ENCODE peak calls at places on chromosome 1, in eight cellular contexts. U, X, S, R, M, Y, W and H are unnamed samples.

GRCh38 chr1:13224480-13225060 is 1.4 kb downstream of the PRAMEF18 start:
- DNase-seq in U (no peak), X (no peak), S (no peak), R (no peak), M (no peak), Y (no peak), W (no peak), H (no peak)

GRCh38 chr1:207844374-207844773 is 66.6 kb downstream of the CD34 start:
- DNase-seq in U (no peak), X (no peak), S (no peak), R (no peak), M (no peak), Y (no peak), W (peak; percentile 78), H (no peak)

GRCh38 chr1:81731989-81732388 is 68.7 kb upstream of the ADGRL2 start:
- DNase-seq in U (peak; percentile 86), X (peak; percentile 70), S (no peak), R (no peak), M (no peak), Y (no peak), W (no peak), H (no peak)

GRCh38 chr1:92356956-92357355 is 58.1 kb downstream of the RPAP2 start:
- DNase-seq in U (peak; percentile 42), X (no peak), S (no peak), R (no peak), M (no peak), Y (no peak), W (peak; percentile 82), H (peak; percentile 23)

GRCh38 chr1:61539720-61540462 is 185.1 kb downstream of the TM2D1 start:
- DNase-seq in U (peak; percentile 95), X (no peak), S (no peak), R (no peak), M (no peak), Y (no peak), W (peak; percentile 25), H (peak; percentile 81)

GRCh38 chr1:207703712-207704111 is 48.1 kb upstream of the CD46 start:
- DNase-seq in U (no peak), X (no peak), S (no peak), R (no peak), M (no peak), Y (no peak), W (no peak), H (no peak)

GRCh38 chr1:23593042-23593521 is 33.8 kb upstream of the ID3 start:
- DNase-seq in U (peak; percentile 36), X (no peak), S (no peak), R (no peak), M (no peak), Y (no peak), W (no peak), H (no peak)

GRCh38 chr1:176434200-176434599 is 28.8 kb upstream of the PAPPA2 start:
- DNase-seq in U (no peak), X (no peak), S (no peak), R (no peak), M (no peak), Y (no peak), W (no peak), H (no peak)

GRCh38 chr1:214184992-214185391 is 96.0 kb upstream of the SMYD2 start:
- DNase-seq in U (no peak), X (no peak), S (no peak), R (no peak), M (no peak), Y (no peak), W (no peak), H (no peak)

GRCh38 chr1:54355931-54356679 is 50.1 kb downstream of the SSBP3 start:
- DNase-seq in U (no peak), X (no peak), S (no peak), R (peak; percentile 71), M (no peak), Y (no peak), W (no peak), H (no peak)

GRCh38 chr1:22471078-22471477 is 19.4 kb downstream of the ZBTB40 start:
- DNase-seq in U (no peak), X (peak; percentile 12), S (no peak), R (no peak), M (no peak), Y (no peak), W (peak; percentile 3), H (peak; percentile 88)

GRCh38 chr1:111955755-111956154 is 33.7 kb downstream of the KCND3 start:
- DNase-seq in U (no peak), X (no peak), S (no peak), R (no peak), M (no peak), Y (no peak), W (no peak), H (peak; percentile 10)

GRCh38 chr1:165843304-165843703 is 15.9 kb downstream of the UCK2 start:
- DNase-seq in U (peak; percentile 46), X (no peak), S (no peak), R (no peak), M (no peak), Y (no peak), W (peak; percentile 27), H (peak; percentile 36)

GRCh38 chr1:202623075-202623474 is 87.2 kb downstream of the SYT2 start:
- DNase-seq in U (no peak), X (no peak), S (no peak), R (no peak), M (no peak), Y (no peak), W (peak; percentile 31), H (peak; percentile 48)

GRCh38 chr1:229590119-229590518 is 31.6 kb upstream of the ABCB10 start:
- DNase-seq in U (no peak), X (no peak), S (no peak), R (no peak), M (no peak), Y (no peak), W (no peak), H (no peak)

GRCh38 chr1:82565546-82565945 is 764.8 kb downstream of the ADGRL2 start:
- DNase-seq in U (peak; percentile 7), X (peak; percentile 94), S (no peak), R (no peak), M (peak; percentile 61), Y (no peak), W (peak; percentile 81), H (peak; percentile 57)

GRCh38 chr1:32454726-32455125 is 10.1 kb upstream of the ZBTB8B start:
- DNase-seq in U (peak; percentile 83), X (peak; percentile 85), S (no peak), R (no peak), M (no peak), Y (no peak), W (no peak), H (peak; percentile 26)

GRCh38 chr1:43861337-43861736 is 72.3 kb upstream of the ARTN start:
- DNase-seq in U (peak; percentile 57), X (peak; percentile 69), S (no peak), R (no peak), M (no peak), Y (peak; percentile 9), W (no peak), H (peak; percentile 85)

GRCh38 chr1:86500731-86501130 is 32.0 kb downstream of the CLCA1 start:
- DNase-seq in U (no peak), X (no peak), S (no peak), R (no peak), M (no peak), Y (no peak), W (no peak), H (no peak)

GRCh38 chr1:86503477-86504129 is 34.9 kb downstream of the CLCA1 start:
- DNase-seq in U (no peak), X (no peak), S (no peak), R (peak; percentile 48), M (no peak), Y (peak; percentile 74), W (no peak), H (no peak)

GRCh38 chr1:86504895-86505625 is 36.3 kb downstream of the CLCA1 start:
- DNase-seq in U (peak; percentile 83), X (no peak), S (no peak), R (peak; percentile 63), M (no peak), Y (no peak), W (no peak), H (no peak)

GRCh38 chr1:86502721-86503430 is 34.1 kb downstream of the CLCA1 start:
- DNase-seq in U (peak; percentile 80), X (peak; percentile 18), S (peak; percentile 61), R (peak; percentile 63), M (no peak), Y (peak; percentile 90), W (no peak), H (peak; percentile 41)

GRCh38 chr1:86504130-86504479 is 35.4 kb downstream of the CLCA1 start:
- DNase-seq in U (no peak), X (no peak), S (peak; percentile 42), R (no peak), M (no peak), Y (no peak), W (no peak), H (no peak)
- H3K9ac ChIP-seq in U (no peak overlapping the region), X (no peak overlapping the region), S (peak overlapping the region; percentile 39), R (peak overlapping the region; percentile 34), M (no peak overlapping the region), Y (no peak overlapping the region), W (no peak overlapping the region), H (no peak overlapping the region)

GRCh38 chr1:121516279-121516967 is 331.6 kb downstream of the SRGAP2C start:
- DNase-seq in U (no peak), X (no peak), S (peak; percentile 53), R (peak; percentile 18), M (no peak), Y (no peak), W (no peak), H (no peak)
- H3K9ac ChIP-seq in U (no peak overlapping the region), X (no peak overlapping the region), S (no peak overlapping the region), R (no peak overlapping the region), M (no peak overlapping the region), Y (no peak overlapping the region), W (no peak overlapping the region), H (no peak overlapping the region)

DNA sequence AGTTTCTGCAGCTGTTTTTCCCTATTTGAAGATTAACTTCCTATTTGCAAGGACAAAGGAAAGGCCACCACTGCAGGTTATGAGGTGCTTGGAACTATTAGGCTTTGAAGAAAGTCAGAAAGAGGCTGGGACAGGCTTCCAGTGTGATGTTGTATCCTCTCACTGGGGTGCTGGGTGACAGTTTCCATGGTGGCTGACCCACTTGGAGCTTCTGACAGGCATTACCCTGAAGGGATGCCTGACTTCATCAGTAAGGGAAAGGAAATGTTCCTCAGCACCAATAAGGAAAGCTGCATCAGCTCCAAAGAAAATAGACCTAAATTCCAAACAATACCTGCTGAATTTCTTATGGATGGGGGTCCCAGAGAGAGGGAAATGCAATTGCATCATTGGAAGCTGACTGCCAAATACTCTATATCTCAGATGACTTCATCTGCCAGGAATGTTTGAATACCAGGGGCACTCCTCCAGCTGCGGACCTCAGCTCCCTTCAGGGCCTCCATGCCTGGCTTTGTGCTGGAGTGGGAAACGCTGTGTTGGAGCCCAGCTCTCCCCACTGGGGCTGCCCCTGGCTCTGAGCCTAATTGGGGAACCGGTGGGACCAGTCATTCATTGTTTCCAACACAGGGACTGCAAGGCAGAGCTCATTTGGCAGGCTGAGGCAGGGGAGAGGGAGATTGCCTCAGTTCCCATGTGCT is 76.6 kb downstream of the RGL1 start:
- DNase-seq in U (peak; percentile 89), X (peak; percentile 98), S (no peak), R (no peak), M (no peak), Y (peak; percentile 72), W (peak; percentile 91), H (peak; percentile 90)
- H3K9ac ChIP-seq in U (no peak overlapping the region), X (peak overlapping the region; percentile 56), S (no peak overlapping the region), R (no peak overlapping the region), M (no peak overlapping the region), Y (no peak overlapping the region), W (no peak overlapping the region), H (no peak overlapping the region)

DNA sequence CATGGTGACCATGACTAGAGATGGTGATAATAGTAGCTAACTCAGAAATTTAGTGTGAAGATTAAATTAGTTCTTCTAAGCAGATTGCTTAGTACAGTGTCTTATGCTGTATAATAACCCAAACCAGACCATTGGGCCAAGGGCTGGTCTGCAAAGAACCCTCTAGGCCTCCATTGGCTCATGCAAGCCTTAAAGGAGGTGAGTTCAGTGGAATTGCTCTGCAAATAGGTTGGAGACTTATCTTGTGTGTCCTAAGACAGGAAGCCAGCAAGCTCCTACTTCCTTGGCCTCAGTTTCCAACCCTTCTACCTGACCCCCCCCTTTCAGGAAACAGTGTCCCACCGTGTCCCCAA is 1.8 kb upstream of the MEF2D start:
- DNase-seq in U (no peak), X (no peak), S (no peak), R (no peak), M (no peak), Y (no peak), W (no peak), H (no peak)
- H3K9ac ChIP-seq in U (peak overlapping the region; percentile 98), X (peak overlapping the region; percentile 98), S (no peak overlapping the region), R (peak overlapping the region; percentile 85), M (peak overlapping the region; percentile 97), Y (no peak overlapping the region), W (peak overlapping the region; percentile 89), H (peak overlapping the region; percentile 33)